ENCODE peak calls at places on chromosomes 6 and 20, in eight cellular contexts. Z is testis, X is fibroblast of lung, D is Panc1, J is heart left ventricle, A is HepG2, V is foreskin keratinocyte, W is cardiac muscle cell. C is an unnamed sample.

GRCh38 chr20:47503685-47504084 is 2.0 kb downstream of the NCOA3 start:
- DNase-seq in Z (no peak), J (no peak), W (no peak), D (no peak), A (no peak), X (no peak), V (no peak), C (no peak)

GRCh38 chr6:90645634-90646033 is 58.8 kb upstream of the MAP3K7 start:
- DNase-seq in A (no peak), X (no peak), J (no peak), W (no peak), D (no peak), Z (no peak), V (peak), C (no peak)

GRCh38 chr6:134802426-134803058 is 147.4 kb downstream of the ALDH8A1 start:
- DNase-seq in X (peak), D (no peak), V (no peak), J (no peak), W (no peak), Z (no peak), A (peak), C (peak)

GRCh38 chr6:35448191-35448590 is 3.9 kb upstream of the FANCE start:
- DNase-seq in W (no peak), A (no peak), D (no peak), X (no peak), J (no peak), V (no peak), Z (no peak), C (no peak)

GRCh38 chr6:47697925-47698324 is 455 bp upstream of the ADGRF4 start:
- DNase-seq in Z (no peak), W (peak), X (no peak), A (no peak), D (no peak), J (no peak), V (no peak), C (no peak)

GRCh38 chr6:142822383-142822782 is 122.6 kb downstream of the HIVEP2 start:
- DNase-seq in D (no peak), Z (no peak), J (no peak), V (no peak), A (no peak), W (no peak), X (no peak), C (no peak)

GRCh38 chr6:90478789-90479602 is 107.9 kb downstream of the MAP3K7 start:
- DNase-seq in W (peak), Z (peak), V (peak), A (peak), D (peak), X (peak), J (peak), C (peak)

GRCh38 chr20:35305682-35306556 is 13.7 kb upstream of the FAM83C start:
- DNase-seq in D (peak), A (peak), X (peak), V (peak), J (peak), W (peak), Z (no peak), C (peak)

GRCh38 chr6:35503534-35503933 is 6.7 kb upstream of the TEAD3 start:
- DNase-seq in X (no peak), A (no peak), D (no peak), V (no peak), W (no peak), J (no peak), Z (no peak), C (no peak)

GRCh38 chr6:128574413-128574812 is 54.0 kb upstream of the PTPRK start:
- DNase-seq in Z (no peak), J (no peak), X (no peak), V (no peak), A (no peak), W (no peak), D (no peak), C (no peak)

DNA sequence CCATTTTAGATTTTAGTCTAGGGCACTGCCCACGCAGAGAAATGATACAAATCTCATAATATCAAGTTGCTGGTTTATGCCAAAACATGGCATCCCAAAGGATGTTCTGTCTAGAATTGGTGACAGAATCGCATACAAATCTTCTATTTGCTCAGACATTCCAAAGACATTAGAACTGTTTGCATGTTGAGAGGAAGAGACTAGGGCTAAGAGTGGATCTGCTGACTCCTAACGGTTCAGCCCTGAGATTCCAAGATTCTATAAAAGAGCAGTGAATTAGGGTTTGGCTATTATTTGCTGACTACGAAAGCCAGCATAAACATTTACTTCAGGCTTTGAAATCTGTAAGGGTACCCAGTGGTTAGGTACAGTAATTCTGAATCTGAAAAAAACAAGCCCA is 3.6 kb downstream of the EPB41L2 start:
- DNase-seq in D (peak), A (no peak), V (no peak), Z (no peak), X (peak), W (peak), J (no peak), C (no peak)
- TF ChIP-seq CTCF in D (peak), A (no peak), V (no peak), Z (no peak), X (peak), W (peak), J (no peak), C (no peak)

GRCh38 chr20:45962031-45962755 is 9.8 kb downstream of the ZNF335 start:
- DNase-seq in D (no peak), A (no peak), J (no peak), W (no peak), V (no peak), X (no peak), Z (no peak), C (no peak)
- H3K27ac ChIP-seq in D (no peak), A (no peak), J (no peak), W (no peak), V (no peak), X (no peak), Z (no peak), C (no peak)

GRCh38 chr20:51318058-51318960 is 224.2 kb downstream of the NFATC2 start:
- DNase-seq in Z (peak), X (no peak), J (no peak), V (no peak), D (no peak), W (peak), A (peak), C (no peak)
- TF ChIP-seq CTCF in Z (peak), X (peak), J (peak), V (peak), D (peak), W (peak), A (peak), C (peak)

GRCh38 chr20:43465625-43465943 is 7.9 kb downstream of the SRSF6 start:
- DNase-seq in D (no peak), X (no peak), W (no peak), Z (no peak), V (no peak), J (no peak), A (no peak), C (no peak)
- H3K27ac ChIP-seq in D (no peak), X (no peak), W (no peak), Z (no peak), V (no peak), J (no peak), A (no peak), C (no peak)

GRCh38 chr20:60718743-60719142 is 533.3 kb upstream of the CDH4 start:
- DNase-seq in D (no peak), A (no peak), X (no peak), W (no peak), Z (no peak), J (no peak), V (no peak), C (no peak)
- TF ChIP-seq CTCF in D (peak), A (no peak), X (no peak), W (no peak), Z (no peak), J (no peak), V (peak), C (no peak)